ENCODE peak calls at places on chromosomes 2 and 18, in four cellular contexts. G is SK-N-SH, E is K562, U is HepG2. V is an unnamed sample.

GRCh38 chr18:47932603-47933002 is 2.1 kb upstream of the SMAD2 start:
- DNase-seq in G (no peak), E (no peak), U (no peak), V (no peak)

GRCh38 chr2:108594132-108594981 is 60.1 kb downstream of the LIMS1 start:
- DNase-seq in G (no peak), E (peak), U (peak), V (peak)

GRCh38 chr2:100196786-100197494 is 54.5 kb upstream of the AFF3 start:
- DNase-seq in G (peak), E (no peak), U (no peak), V (no peak)

GRCh38 chr2:240410808-240411207 is 24.7 kb upstream of the GPC1 start:
- DNase-seq in G (no peak), E (no peak), U (no peak), V (no peak)

GRCh38 chr18:61738488-61738887 is 154.3 kb downstream of the RNF152 start:
- DNase-seq in G (no peak), E (no peak), U (no peak), V (no peak)

GRCh38 chr2:205720451-205720902 is 38.2 kb downstream of the NRP2 start:
- DNase-seq in G (no peak), E (no peak), U (no peak), V (no peak)

GRCh38 chr2:233353769-233354499 is at the start of gene DGKD:
- DNase-seq in G (peak), E (peak), U (peak), V (peak)

GRCh38 chr2:37982847-37983246 is 57.8 kb downstream of the RMDN2 start:
- DNase-seq in G (no peak), E (no peak), U (no peak), V (no peak)

GRCh38 chr2:201220102-201220570 is 37.2 kb downstream of the CASP10 start:
- DNase-seq in G (peak), E (peak), U (no peak), V (no peak)

GRCh38 chr2:175136334-175137215 is 31.4 kb downstream of the ATF2 start:
- DNase-seq in G (no peak), E (no peak), U (no peak), V (no peak)

GRCh38 chr2:943821-944220 is 6.8 kb upstream of the SNTG2 start:
- DNase-seq in G (no peak), E (no peak), U (no peak), V (no peak)

GRCh38 chr18:51279367-51279984 is 82.0 kb upstream of the MEX3C start:
- DNase-seq in G (no peak), E (no peak), U (peak), V (no peak)

GRCh38 chr2:42926438-42927333 is 134.3 kb upstream of the HAAO start:
- DNase-seq in G (no peak), E (peak), U (peak), V (no peak)

GRCh38 chr2:208359632-208359986 is 47.0 kb upstream of the PTH2R start:
- DNase-seq in G (peak), E (no peak), U (no peak), V (no peak)

GRCh38 chr18:7157760-7158159 is 40.2 kb upstream of the LAMA1 start:
- DNase-seq in G (no peak), E (peak), U (no peak), V (no peak)

GRCh38 chr2:41932241-41933034 is 115.4 kb upstream of the PKDCC start:
- DNase-seq in G (peak), E (peak), U (no peak), V (no peak)

GRCh38 chr18:57094199-57094598 is 52.7 kb upstream of the BOD1L2 start:
- DNase-seq in G (peak), E (no peak), U (no peak), V (no peak)

GRCh38 chr18:48374423-48375149 is 34.6 kb downstream of the ZBTB7C start:
- DNase-seq in G (peak), E (no peak), U (no peak), V (no peak)

GRCh38 chr2:204705243-204705971 is 160.1 kb downstream of the PARD3B start:
- DNase-seq in G (no peak), E (peak), U (no peak), V (no peak)

GRCh38 chr2:113064898-113065297 is 2.9 kb upstream of the IL1F10 start:
- DNase-seq in G (no peak), E (no peak), U (no peak), V (no peak)

GRCh38 chr2:129936334-129936934 is 43.0 kb upstream of the RAB6C start:
- DNase-seq in G (peak), E (peak), U (peak), V (no peak)

GRCh38 chr18:48728204-48728833 is 189.5 kb downstream of the CTIF start:
- DNase-seq in G (no peak), E (peak), U (no peak), V (no peak)

GRCh38 chr18:8785855-8786765 is 80.8 kb downstream of the MTCL1 start:
- DNase-seq in G (no peak), E (no peak), U (no peak), V (no peak)
- TF ChIP-seq SIN3A in G (no peak), E (no peak), U (no peak), V (no peak)

GRCh38 chr18:40980171-40980570 is 974.9 kb upstream of the PIK3C3 start:
- DNase-seq in G (no peak), E (no peak), U (no peak), V (no peak)
- TF ChIP-seq ELF1 in G (no peak), E (no peak), U (no peak), V (no peak)

GRCh38 chr2:217421834-217422233 is 562.0 kb upstream of the TNP1 start:
- DNase-seq in G (no peak), E (no peak), U (no peak), V (no peak)
- TF ChIP-seq SIN3A in G (no peak), E (no peak), U (no peak), V (no peak)

GRCh38 chr2:226643550-226644275 is 155.9 kb downstream of the IRS1 start:
- DNase-seq in G (no peak), E (no peak), U (no peak), V (no peak)
- TF ChIP-seq ELF1 in G (no peak), E (no peak), U (no peak), V (no peak)

GRCh38 chr2:16507655-16508054 is 158.0 kb downstream of the CYRIA start:
- DNase-seq in G (no peak), E (no peak), U (no peak), V (no peak)
- TF ChIP-seq SIN3A in G (no peak), E (no peak), U (no peak), V (no peak)

DNA sequence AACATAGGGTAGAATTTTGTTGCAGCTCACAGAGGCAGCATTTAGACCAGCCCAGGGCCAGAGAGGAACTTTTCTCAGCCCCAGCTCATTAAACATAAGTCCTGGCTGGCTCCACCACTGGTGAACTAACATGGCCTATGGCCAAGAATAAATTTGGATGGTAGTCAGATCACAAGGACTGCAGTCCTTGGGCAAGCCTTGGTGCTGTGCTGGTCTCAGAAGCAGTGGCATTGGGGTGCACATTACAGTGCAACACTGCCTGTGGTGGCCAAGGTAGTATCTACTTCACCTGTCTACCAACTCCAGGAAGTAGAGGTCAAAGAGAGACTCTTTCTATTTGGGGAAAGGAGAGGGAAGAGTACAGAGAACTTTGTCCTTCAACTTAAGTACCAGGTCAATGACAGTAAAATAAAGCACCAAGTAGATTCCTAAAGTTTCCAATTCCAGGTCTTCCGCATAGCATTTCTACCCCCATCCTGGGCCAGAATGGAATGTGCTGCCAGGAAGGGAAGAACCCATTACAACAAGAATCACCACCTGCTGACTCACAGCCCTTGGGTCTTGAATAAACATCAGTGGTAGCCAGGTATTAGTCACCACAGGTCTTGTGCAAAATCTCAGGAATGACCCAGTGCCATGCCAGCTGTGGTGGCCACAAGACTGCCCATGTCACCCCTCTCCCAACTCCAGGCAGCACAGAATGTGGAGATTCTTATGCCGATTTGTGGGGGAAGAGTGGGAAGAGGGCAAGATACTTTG is 155.4 kb upstream of the FSIP2 start:
- DNase-seq in G (no peak), E (no peak), U (peak), V (peak)
- TF ChIP-seq ELF1 in G (no peak), E (no peak), U (no peak), V (no peak)

DNA sequence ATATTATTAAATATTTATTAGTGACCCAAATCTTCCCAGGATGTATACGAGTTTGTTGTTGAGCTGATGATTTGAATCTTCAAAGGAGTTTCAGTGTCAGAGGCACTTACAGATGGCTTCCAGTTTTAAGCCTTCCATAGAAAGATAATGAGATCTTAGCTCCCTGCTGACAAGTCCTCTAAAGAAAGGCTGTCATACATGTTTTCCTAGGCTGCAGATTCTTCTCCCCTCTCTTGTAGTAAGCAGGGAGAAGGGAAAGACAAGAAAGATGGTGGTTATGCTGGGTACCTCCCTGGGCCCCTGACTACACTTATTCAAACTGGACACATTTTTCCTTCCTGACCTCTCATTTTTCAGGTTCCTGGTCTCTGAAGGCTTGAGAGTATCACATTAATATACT is 8.1 kb upstream of the GAREM1 start:
- DNase-seq in G (no peak), E (no peak), U (no peak), V (no peak)
- TF ChIP-seq SIN3A in G (no peak), E (no peak), U (no peak), V (no peak)

GRCh38 chr2:21044694-21045371 is 960 bp upstream of the APOB start:
- DNase-seq in G (no peak), E (no peak), U (no peak), V (no peak)

GRCh38 chr2:21042958-21043743 is 722 bp downstream of the APOB start:
- DNase-seq in G (peak), E (peak), U (peak), V (peak)

GRCh38 chr2:21043744-21044532 is at the start of gene APOB:
- DNase-seq in G (peak), E (no peak), U (peak), V (no peak)

GRCh38 chr2:21050164-21050563 is 6.3 kb upstream of the APOB start:
- DNase-seq in G (no peak), E (no peak), U (no peak), V (no peak)

DNA sequence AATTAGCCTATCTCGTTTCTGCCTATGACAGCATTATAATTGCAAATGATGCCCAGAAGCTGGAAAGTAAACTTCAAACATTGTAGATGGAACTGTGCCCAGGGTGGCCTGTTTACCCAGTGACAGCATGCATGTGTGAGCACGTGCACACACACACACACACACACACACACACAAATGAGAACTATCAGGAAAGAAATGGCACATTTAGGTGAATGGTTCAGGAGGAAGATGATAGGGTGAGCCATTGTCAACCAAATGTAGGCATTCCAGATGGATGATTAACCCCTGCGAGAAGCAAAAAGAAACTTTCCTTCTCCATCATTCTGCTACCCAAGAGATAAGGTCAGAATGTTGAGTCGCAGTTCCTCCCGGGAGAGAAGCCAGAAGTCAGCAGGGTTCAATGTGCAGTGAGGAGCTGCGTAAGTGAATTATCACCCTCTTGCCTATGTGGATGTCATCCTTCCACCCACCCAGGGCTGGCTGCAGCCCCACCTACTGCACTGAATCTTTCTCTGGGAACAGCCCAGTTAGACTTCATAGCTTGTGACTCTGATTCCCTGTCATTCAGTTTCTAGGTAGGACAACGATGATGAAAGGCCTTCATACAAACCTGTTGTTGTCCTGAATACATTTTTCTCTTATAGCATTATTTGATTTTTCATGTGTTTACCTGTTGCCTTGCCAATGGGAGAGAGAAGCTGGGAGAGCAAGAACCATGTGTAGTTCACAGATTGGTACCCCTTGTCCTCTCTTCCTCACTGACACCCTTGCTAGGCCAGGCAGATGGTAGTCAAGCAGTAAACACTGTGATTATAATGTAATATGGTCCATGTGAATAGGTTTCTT is 3.5 kb upstream of the APOB start:
- DNase-seq in G (peak), E (no peak), U (peak), V (no peak)
- TF ChIP-seq ELF1 in G (no peak), E (no peak), U (no peak), V (no peak)

V was measured in HCT116.